ENCODE peak calls at places on chromosome X, in ten cellular contexts. S is foreskin fibroblast; W is stimulated activated CD4-positive, alpha-beta T cell treated with anti-CD3 and anti-CD28 coated beads, Interleukin-2, amount 100 ng/mL, for 24 hours; V is A549; T is activated CD4-positive, alpha-beta memory T cell treated with anti-CD3 and anti-CD28 coated beads, Interleukin-2, amount 10 ng/mL, durations not matched to agents 7 days and 5 days; P is Calu3; J is activated CD4-positive, alpha-beta T cell treated with anti-CD3 and anti-CD28 coated beads, Interleukin-2, amount 50 U/mL, for 4 hours; K is right atrium auricular region; A is Caco-2; C is effector memory CD8-positive, alpha-beta T cell. E is an unnamed sample.
A peak's percentile ranks its signal among the peaks of the same experiment; 100 is the strongest.

GRCh38 chrX:367866-368265 is 18.8 kb downstream of the PPP2R3B start:
- DNase-seq in V (no peak), J (no peak), A (no peak), P (no peak), C (no peak), W (no peak), S (no peak), K (no peak), T (no peak), E (no peak)

GRCh38 chrX:69149466-69150293 is 15.6 kb downstream of the PJA1 start:
- DNase-seq in K (no peak), C (no peak), J (no peak), A (no peak), T (no peak), W (no peak), V (no peak), P (no peak), S (no peak), E (no peak)

GRCh38 chrX:80430826-80431501 is 10.7 kb downstream of the TENT5D start:
- DNase-seq in S (no peak), V (no peak), C (no peak), T (no peak), A (peak; percentile 2), W (no peak), J (no peak), P (no peak), K (no peak), E (no peak)

GRCh38 chrX:53421772-53422090 is 723 bp downstream of the SMC1A start:
- DNase-seq in T (no peak), P (no peak), C (no peak), V (peak; percentile 10), S (no peak), A (no peak), K (no peak), W (no peak), J (no peak), E (no peak)

GRCh38 chrX:134146493-134146892 is 90.5 kb upstream of the CCDC160 start:
- DNase-seq in K (no peak), S (no peak), J (no peak), T (no peak), V (no peak), C (no peak), P (no peak), W (no peak), A (no peak), E (no peak)

GRCh38 chrX:132216283-132216682 is 3.0 kb downstream of the RAP2C start:
- DNase-seq in J (no peak), T (no peak), C (no peak), S (no peak), K (no peak), W (no peak), V (no peak), A (no peak), P (no peak), E (no peak)

GRCh38 chrX:7272301-7272700 is 124.3 kb upstream of the PUDP start:
- DNase-seq in V (no peak), C (no peak), K (no peak), A (no peak), S (no peak), T (no peak), J (no peak), W (no peak), P (no peak), E (no peak)

GRCh38 chrX:131746491-131746968 is 202.7 kb downstream of the OR13H1 start:
- DNase-seq in V (peak; percentile 47), P (no peak), J (no peak), C (no peak), W (no peak), A (peak; percentile 23), K (peak; percentile 86), T (no peak), S (no peak), E (no peak)

GRCh38 chrX:53087378-53087777 is 5.2 kb downstream of the TSPYL2 start:
- DNase-seq in S (no peak), A (no peak), J (no peak), V (no peak), T (no peak), K (no peak), C (no peak), W (no peak), P (no peak), E (no peak)

GRCh38 chrX:13607356-13607995 is 38.1 kb downstream of the EGFL6 start:
- DNase-seq in C (no peak), W (no peak), T (no peak), J (no peak), S (no peak), A (no peak), K (no peak), V (no peak), P (no peak), E (no peak)

GRCh38 chrX:2539586-2539985 is 38.8 kb upstream of the DHRSX start:
- DNase-seq in V (no peak), S (no peak), P (no peak), J (no peak), C (no peak), W (no peak), K (no peak), T (no peak), A (no peak), E (no peak)

GRCh38 chrX:2342878-2343277 is 157.9 kb downstream of the DHRSX start:
- DNase-seq in A (no peak), C (no peak), P (no peak), T (no peak), V (no peak), J (no peak), W (no peak), K (no peak), S (peak; percentile 47), E (no peak)

GRCh38 chrX:145817299-145817665 is 347 bp upstream of the SLITRK2 start:
- DNase-seq in A (no peak), P (no peak), C (no peak), K (no peak), V (no peak), W (no peak), J (no peak), S (no peak), T (no peak), E (no peak)

GRCh38 chrX:119218198-119218597 is 17.9 kb upstream of the PGRMC1 start:
- DNase-seq in V (no peak), K (no peak), T (no peak), P (no peak), C (no peak), S (no peak), A (no peak), J (no peak), W (no peak), E (no peak)

GRCh38 chrX:141278306-141278705 is 36.0 kb upstream of the SPANXC start:
- DNase-seq in P (peak; percentile 1), S (no peak), T (peak; percentile 16), W (peak; percentile 0), J (no peak), A (no peak), K (no peak), C (no peak), V (no peak), E (no peak)

GRCh38 chrX:10759400-10759799 is 139.0 kb upstream of the MID1 start:
- DNase-seq in S (no peak), K (no peak), P (no peak), T (no peak), J (no peak), W (no peak), C (no peak), A (no peak), V (no peak), E (no peak)

GRCh38 chrX:18425199-18426003 is at the start of gene CDKL5:
- DNase-seq in A (peak; percentile 96), T (peak; percentile 96), P (peak; percentile 98), W (peak; percentile 94), K (peak; percentile 96), J (peak; percentile 96), S (peak; percentile 95), C (peak; percentile 93), V (peak; percentile 79), E (peak; percentile 92)

GRCh38 chrX:38126179-38126578 is 94.5 kb downstream of the SRPX start:
- DNase-seq in J (no peak), C (no peak), T (no peak), K (no peak), V (no peak), A (no peak), S (no peak), W (no peak), P (no peak), E (no peak)

GRCh38 chrX:10085223-10085622 is 71.6 kb upstream of the CLCN4 start:
- DNase-seq in K (no peak), C (no peak), J (no peak), A (no peak), P (no peak), V (no peak), S (no peak), T (no peak), W (no peak), E (no peak)

GRCh38 chrX:2484721-2485459 is 15.9 kb downstream of the DHRSX start:
- DNase-seq in C (no peak), T (no peak), J (no peak), A (no peak), K (no peak), W (no peak), S (peak; percentile 63), P (no peak), V (no peak), E (no peak)

GRCh38 chrX:97672138-97672537 is 788.4 kb downstream of the RPA4 start:
- DNase-seq in S (no peak), P (no peak), W (no peak), K (no peak), T (no peak), J (no peak), A (no peak), C (no peak), V (no peak), E (no peak)

GRCh38 chrX:141468940-141469339 is 115.6 kb downstream of the SPANXA1 start:
- DNase-seq in T (no peak), K (no peak), J (no peak), P (no peak), S (peak; percentile 14), W (no peak), A (no peak), C (no peak), V (no peak), E (no peak)